ENCODE peak calls at places on chromosomes 1 and 21, in four cellular contexts. H, P, V and J are unnamed samples.
A peak's percentile ranks its signal among the peaks of the same experiment; 100 is the strongest.

GRCh38 chr1:93033785-93034184 is 45.3 kb upstream of the MTF2 start:
- DNase-seq in H (no peak), P (no peak), V (no peak), J (no peak)

GRCh38 chr1:214537219-214537618 is 14.2 kb downstream of the PTPN14 start:
- DNase-seq in H (no peak), P (no peak), V (no peak), J (no peak)

GRCh38 chr1:193674292-193674944 is 488.0 kb upstream of the B3GALT2 start:
- DNase-seq in H (no peak), P (no peak), V (no peak), J (no peak)

GRCh38 chr1:15584489-15585363 is at the start of gene AGMAT:
- DNase-seq in H (no peak), P (peak; percentile 95), V (no peak), J (peak; percentile 35)

GRCh38 chr21:28334407-28334806 is 658.3 kb downstream of the LTN1 start:
- DNase-seq in H (no peak), P (no peak), V (no peak), J (no peak)

GRCh38 chr1:225329041-225329440 is 98.8 kb downstream of the LBR start:
- DNase-seq in H (no peak), P (no peak), V (no peak), J (no peak)

GRCh38 chr1:205589618-205590456 is 42.0 kb downstream of the ELK4 start:
- DNase-seq in H (no peak), P (no peak), V (no peak), J (no peak)

GRCh38 chr1:16981269-16981849 is 939 bp upstream of the MFAP2 start:
- DNase-seq in H (no peak), P (no peak), V (no peak), J (no peak)

GRCh38 chr1:53583021-53583902 is 124.1 kb downstream of the DMRTB1 start:
- DNase-seq in H (no peak), P (no peak), V (no peak), J (no peak)

GRCh38 chr1:27889506-27889905 is 17.2 kb downstream of the THEMIS2 start:
- DNase-seq in H (no peak), P (no peak), V (no peak), J (no peak)

GRCh38 chr21:35352066-35352770 is 303.1 kb upstream of the RUNX1 start:
- DNase-seq in H (no peak), P (no peak), V (no peak), J (no peak)

GRCh38 chr1:7313081-7313546 is 458.0 kb upstream of the VAMP3 start:
- DNase-seq in H (no peak), P (no peak), V (no peak), J (no peak)

GRCh38 chr1:19799233-19799876 is 361 bp downstream of the TMCO4 start:
- DNase-seq in H (peak; percentile 85), P (peak; percentile 51), V (no peak), J (peak; percentile 49)

GRCh38 chr1:24981632-24982007 is 51.5 kb upstream of the RUNX3 start:
- DNase-seq in H (no peak), P (no peak), V (no peak), J (no peak)

GRCh38 chr1:22163578-22163977 is 20.7 kb upstream of the WNT4 start:
- DNase-seq in H (no peak), P (no peak), V (no peak), J (no peak)

GRCh38 chr1:21268281-21269239 is 21.7 kb downstream of the ECE1 start:
- DNase-seq in H (no peak), P (no peak), V (no peak), J (no peak)

GRCh38 chr1:153375511-153375910 is at the start of gene S100A12:
- DNase-seq in H (no peak), P (no peak), V (no peak), J (peak; percentile 78)

GRCh38 chr1:228936881-228937280 is 201.6 kb downstream of the RHOU start:
- DNase-seq in H (no peak), P (no peak), V (no peak), J (no peak)

GRCh38 chr1:16256478-16256877 is 19.5 kb upstream of the CPLANE2 start:
- DNase-seq in H (no peak), P (no peak), V (no peak), J (no peak)

GRCh38 chr1:78607334-78607927 is 12.8 kb upstream of the IFI44L start:
- DNase-seq in H (peak; percentile 6), P (peak; percentile 50), V (no peak), J (no peak)

GRCh38 chr1:243727503-243728191 is 122.4 kb downstream of the AKT3 start:
- DNase-seq in H (no peak), P (no peak), V (no peak), J (peak; percentile 21)

GRCh38 chr1:6358144-6358624 is 35.4 kb downstream of the ACOT7 start:
- DNase-seq in H (no peak), P (no peak), V (no peak), J (peak; percentile 12)

GRCh38 chr21:18840239-18840638 is 436.7 kb upstream of the TMPRSS15 start:
- DNase-seq in H (no peak), P (peak; percentile 76), V (no peak), J (peak; percentile 19)

GRCh38 chr21:45213392-45213791 is 74.3 kb downstream of the POFUT2 start:
- DNase-seq in H (no peak), P (no peak), V (no peak), J (no peak)

GRCh38 chr1:119143716-119144115 is 3.3 kb upstream of the WARS2 start:
- DNase-seq in H (no peak), P (no peak), V (no peak), J (no peak)

GRCh38 chr1:178093958-178094751 is at the start of gene RASAL2:
- DNase-seq in H (peak; percentile 82), P (peak; percentile 90), V (no peak), J (no peak)

GRCh38 chr1:209685835-209686234 is 10.6 kb downstream of the G0S2 start:
- DNase-seq in H (no peak), P (peak; percentile 23), V (no peak), J (no peak)

GRCh38 chr21:32940079-32941014 is 85.4 kb upstream of the OLIG2 start:
- DNase-seq in H (peak; percentile 75), P (peak; percentile 89), V (peak; percentile 22), J (peak; percentile 53)

GRCh38 chr1:12078938-12079861 is 16.1 kb downstream of the TNFRSF8 start:
- DNase-seq in H (peak; percentile 76), P (peak; percentile 92), V (peak; percentile 24), J (peak; percentile 51)

GRCh38 chr1:231666220-231666956 is 39.8 kb downstream of the DISC1 start:
- DNase-seq in H (no peak), P (peak; percentile 39), V (no peak), J (peak; percentile 10)

GRCh38 chr1:76074321-76075187 is at the start of gene ST6GALNAC3:
- DNase-seq in H (peak; percentile 92), P (peak; percentile 89), V (no peak), J (no peak)

GRCh38 chr21:44425307-44425894 is 29.9 kb upstream of the LRRC3 start:
- DNase-seq in H (no peak), P (no peak), V (no peak), J (no peak)

GRCh38 chr1:37482796-37483744 is 8.7 kb downstream of the ZC3H12A start:
- DNase-seq in H (no peak), P (no peak), V (no peak), J (no peak)
- TF ChIP-seq REST in H (no peak), P (no peak), V (no peak), J (no peak)

GRCh38 chr1:218377143-218377660 is 32.1 kb downstream of the TGFB2 start:
- DNase-seq in H (peak; percentile 41), P (no peak), V (peak; percentile 91), J (peak; percentile 55)
- TF ChIP-seq POLR2AphosphoS5 in H (no peak), P (no peak), V (peak; percentile 92), J (peak; percentile 42)

DNA sequence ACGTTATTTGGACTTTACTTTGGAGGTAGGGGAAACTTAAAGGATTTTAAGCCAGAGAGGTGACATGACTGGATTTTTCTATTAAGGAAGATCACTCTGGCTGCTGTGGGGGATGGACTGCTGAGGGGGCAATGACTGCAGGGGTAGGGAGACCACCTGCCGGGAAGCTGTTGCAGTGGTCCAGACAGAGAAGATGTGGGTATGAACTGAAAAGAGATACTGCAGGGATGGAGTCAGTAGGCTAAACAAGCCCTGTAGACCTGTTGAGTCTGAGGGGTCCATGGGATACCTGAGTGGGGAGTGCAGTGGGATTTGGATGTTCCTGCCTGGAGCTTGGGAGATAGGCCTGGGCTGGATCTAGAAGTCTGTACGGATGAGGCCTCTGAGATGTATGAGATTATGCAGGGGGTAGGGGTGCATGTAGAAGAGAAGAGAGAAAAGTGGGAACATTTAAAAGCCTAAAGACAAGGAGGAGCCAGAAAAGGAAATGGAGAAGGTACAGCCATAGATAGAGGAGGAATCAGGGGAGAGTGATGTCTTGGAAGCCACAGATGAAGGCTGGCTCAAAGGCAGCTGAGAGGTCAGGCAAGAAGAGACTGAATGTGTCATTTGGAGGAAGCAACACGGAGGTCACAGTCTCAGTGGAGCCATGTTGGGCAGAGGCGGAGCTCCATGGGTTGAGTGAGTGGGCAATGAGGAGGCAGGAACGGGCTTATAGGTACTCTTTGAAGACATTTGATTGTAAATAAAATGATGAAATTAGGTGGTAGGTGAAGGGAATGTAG is 25.9 kb upstream of the KCNA2 start:
- DNase-seq in H (no peak), P (no peak), V (no peak), J (no peak)
- H3K4me3 ChIP-seq in H (no peak overlapping the region), P (no peak overlapping the region), V (no peak overlapping the region), J (no peak overlapping the region)

DNA sequence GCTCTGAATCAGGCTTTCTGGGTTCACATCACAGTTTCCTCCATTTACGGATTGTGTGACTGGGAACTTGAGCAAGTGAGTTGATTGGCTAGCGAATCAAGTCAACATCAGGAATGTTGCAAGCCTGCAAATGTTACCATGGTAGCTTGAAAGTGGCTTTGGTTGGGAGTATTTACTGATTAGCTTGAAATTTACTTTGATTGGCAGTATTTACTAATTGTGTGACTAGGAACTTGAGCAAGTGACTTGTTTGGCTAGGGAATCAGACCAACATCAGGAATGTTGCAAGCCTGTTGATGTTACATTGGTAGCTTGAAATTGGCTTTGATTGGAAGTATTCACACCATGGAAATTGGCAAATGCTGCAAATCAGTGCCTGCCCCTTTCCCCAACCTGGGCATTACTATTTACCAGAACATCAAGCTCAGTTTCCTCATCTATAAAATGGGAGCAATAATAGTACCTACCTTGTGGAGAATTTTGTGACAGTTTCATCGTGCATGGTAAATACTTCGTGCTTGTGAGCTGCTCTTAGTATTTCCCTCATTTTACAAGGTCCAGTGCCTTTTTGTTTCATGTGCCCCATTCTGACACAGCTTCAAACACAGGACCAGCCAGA is 23.1 kb upstream of the B3GALNT2 start:
- DNase-seq in H (no peak), P (peak; percentile 46), V (no peak), J (no peak)
- TF ChIP-seq REST in H (no peak), P (no peak), V (no peak), J (no peak)

DNA sequence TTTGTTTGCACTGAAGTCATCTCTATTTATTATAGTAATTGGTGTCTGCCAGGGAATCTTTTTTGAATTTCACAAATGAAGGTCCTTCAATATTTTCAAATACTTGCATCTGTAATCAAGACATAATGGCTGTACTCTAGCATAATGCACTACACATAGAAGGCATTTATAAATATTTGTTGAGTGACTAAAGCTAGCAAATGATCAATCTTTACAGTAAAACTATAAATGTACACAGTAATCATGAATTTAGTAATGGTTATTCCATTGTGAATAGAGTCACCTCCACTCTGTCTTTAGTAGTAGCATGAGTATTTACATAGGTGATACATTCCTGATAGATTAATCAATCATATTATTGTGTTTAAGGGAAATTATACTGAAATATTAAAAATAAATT is 119.6 kb downstream of the USH2A start:
- DNase-seq in H (no peak), P (no peak), V (no peak), J (no peak)
- TF ChIP-seq POLR2AphosphoS5 in H (no peak), P (no peak), V (no peak), J (no peak)

GRCh38 chr1:18635833-18636671 is 5.4 kb downstream of the PAX7 start:
- DNase-seq in H (no peak), P (peak; percentile 72), V (no peak), J (no peak)
- H3K4me3 ChIP-seq in H (no peak overlapping the region), P (peak overlapping the region; percentile 51), V (no peak overlapping the region), J (no peak overlapping the region)